ENCODE peak calls at places on chromosomes 12 and 14, in six cellular contexts. H is stimulated activated CD4-positive, alpha-beta T cell treated with anti-CD3 and anti-CD28 coated beads, Interleukin-1b, Interleukin-23, amount 100 ng/mL, for 1 hour; V is CD4-positive, alpha-beta T cell; X is stimulated activated CD8-positive, alpha-beta memory T cell treated with anti-CD3 and anti-CD28 coated beads, Interleukin-12 subunit alpha, Interleukin-12 subunit beta, amount 100 ng/mL, for 1 hour; K is sigmoid colon; U is H54. E is an unnamed sample.

GRCh38 chr14:75310295-75311059 is 31.8 kb downstream of the FOS start:
- DNase-seq in X (no peak), U (no peak), K (peak), V (no peak), H (no peak), E (peak)

GRCh38 chr12:105226219-105226618 is 9.8 kb downstream of the APPL2 start:
- DNase-seq in U (no peak), V (no peak), H (no peak), X (no peak), K (peak), E (peak)

GRCh38 chr14:73286598-73286997 is 49.3 kb downstream of the PAPLN start:
- DNase-seq in V (no peak), X (no peak), K (no peak), H (no peak), U (no peak), E (no peak)

GRCh38 chr14:75282166-75282547 is 3.5 kb downstream of the FOS start:
- DNase-seq in X (peak), K (no peak), H (no peak), U (no peak), V (no peak), E (no peak)

GRCh38 chr14:70027785-70028428 is 148.7 kb downstream of the SMOC1 start:
- DNase-seq in H (no peak), K (peak), V (peak), U (peak), X (peak), E (peak)

GRCh38 chr12:7072024-7072423 is 11.5 kb downstream of the C1S start:
- DNase-seq in V (no peak), K (no peak), U (no peak), X (no peak), H (no peak), E (no peak)

GRCh38 chr12:49422038-49422575 is 54.8 kb downstream of the SPATS2 start:
- DNase-seq in K (no peak), X (no peak), V (no peak), U (no peak), H (no peak), E (no peak)

GRCh38 chr12:26769611-26770010 is 63.4 kb downstream of the ITPR2 start:
- DNase-seq in U (no peak), H (no peak), X (no peak), V (no peak), K (no peak), E (no peak)

GRCh38 chr12:30926243-30927209 is at the start of gene TSPAN11:
- DNase-seq in U (no peak), X (no peak), V (no peak), K (no peak), H (no peak), E (no peak)